ENCODE peak calls at places on chromosomes 7 and 10, in seven cellular contexts. B is caudate nucleus; T is substantia nigra; C is cardiac fibroblast; L is adrenal gland; G is NCI-H345; Y is activated gamma-delta T cell treated with anti-CD3 and anti-CD28 coated beads, Interleukin-2, amount 50 U/mL, for 16 hours. E is an unnamed sample.

GRCh38 chr7:95473276-95473985 is 12.3 kb upstream of the ASB4 start:
- DNase-seq in C (no peak), Y (no peak), T (no peak), G (peak; percentile 88), B (no peak), L (no peak), E (no peak)

GRCh38 chr10:44415121-44415520 is 30.2 kb upstream of the CXCL12 start:
- DNase-seq in G (no peak), T (no peak), B (no peak), Y (no peak), L (no peak), C (peak; percentile 32), E (no peak)

GRCh38 chr10:102752266-102752930 is 8.7 kb downstream of the WBP1L start:
- DNase-seq in T (no peak), G (no peak), Y (no peak), L (no peak), B (no peak), C (peak; percentile 82), E (no peak)

GRCh38 chr10:108812296-108812695 is 1111.0 kb downstream of the XPNPEP1 start:
- DNase-seq in L (no peak), T (no peak), C (no peak), G (no peak), Y (no peak), B (no peak), E (no peak)

GRCh38 chr7:99848420-99849216 is 20.8 kb downstream of the CYP3A43 start:
- DNase-seq in C (no peak), B (no peak), Y (no peak), T (no peak), L (no peak), G (no peak), E (no peak)

GRCh38 chr10:88116491-88116890 is 253.1 kb downstream of the PTEN start:
- DNase-seq in T (no peak), B (no peak), Y (no peak), C (no peak), G (no peak), L (no peak), E (no peak)

GRCh38 chr10:94725871-94726270 is 36.6 kb upstream of the CYP2C19 start:
- DNase-seq in C (no peak), Y (no peak), B (no peak), L (no peak), G (no peak), T (no peak), E (no peak)

GRCh38 chr7:67803789-67804188 is 807.2 kb downstream of the TYW1 start:
- DNase-seq in B (no peak), G (no peak), C (no peak), T (no peak), L (no peak), Y (no peak), E (no peak)

GRCh38 chr10:77603529-77603927 is 34.1 kb downstream of the KCNMA1 start:
- DNase-seq in Y (no peak), T (no peak), L (no peak), G (no peak), C (no peak), B (no peak), E (no peak)

GRCh38 chr10:59003203-59003602 is 173.2 kb upstream of the PHYHIPL start:
- DNase-seq in C (no peak), Y (no peak), B (no peak), T (no peak), G (no peak), L (no peak), E (no peak)